ENCODE peak calls at places on chromosomes 4 and X, in nine cellular contexts. One of them, this sample, is unnamed.

GRCh38 chr4:47251363-47252135 is 212.0 kb downstream of the COMMD8 start:
- DNase-seq in heart left ventricle: no peak
- DNase-seq in HCT116: no peak
- DNase-seq in right atrium auricular region: no peak
- DNase-seq in H9: peak; percentile 32
- DNase-seq in OCI-LY7: no peak
- DNase-seq in fibroblast of lung: no peak
- DNase-seq in dorsolateral prefrontal cortex: no peak
- DNase-seq in ascending aorta: no peak
- DNase-seq in this sample: no peak

GRCh38 chr4:139599594-139600374 is 43.8 kb upstream of the SETD7 start:
- DNase-seq in heart left ventricle: no peak
- DNase-seq in HCT116: no peak
- DNase-seq in right atrium auricular region: no peak
- DNase-seq in H9: no peak
- DNase-seq in OCI-LY7: no peak
- DNase-seq in fibroblast of lung: peak; percentile 37
- DNase-seq in dorsolateral prefrontal cortex: no peak
- DNase-seq in ascending aorta: no peak
- DNase-seq in this sample: no peak

GRCh38 chr4:52594961-52595360 is 64.1 kb downstream of the USP46 start:
- DNase-seq in heart left ventricle: no peak
- DNase-seq in HCT116: no peak
- DNase-seq in right atrium auricular region: no peak
- DNase-seq in H9: no peak
- DNase-seq in OCI-LY7: no peak
- DNase-seq in fibroblast of lung: peak; percentile 12
- DNase-seq in dorsolateral prefrontal cortex: no peak
- DNase-seq in ascending aorta: no peak
- DNase-seq in this sample: no peak

GRCh38 chr4:37073226-37073840 is 171.2 kb upstream of the NWD2 start:
- DNase-seq in heart left ventricle: no peak
- DNase-seq in HCT116: no peak
- DNase-seq in right atrium auricular region: no peak
- DNase-seq in H9: no peak
- DNase-seq in OCI-LY7: no peak
- DNase-seq in fibroblast of lung: no peak
- DNase-seq in dorsolateral prefrontal cortex: no peak
- DNase-seq in ascending aorta: no peak
- DNase-seq in this sample: no peak

GRCh38 chr4:25161599-25161960 is 1.3 kb upstream of the SEPSECS start:
- DNase-seq in heart left ventricle: no peak
- DNase-seq in HCT116: no peak
- DNase-seq in right atrium auricular region: no peak
- DNase-seq in H9: no peak
- DNase-seq in OCI-LY7: peak; percentile 39
- DNase-seq in fibroblast of lung: peak; percentile 20
- DNase-seq in dorsolateral prefrontal cortex: no peak
- DNase-seq in ascending aorta: no peak
- DNase-seq in this sample: no peak

GRCh38 chrX:138930546-138930945 is 219.0 kb upstream of the FGF13 start:
- DNase-seq in heart left ventricle: no peak
- DNase-seq in HCT116: no peak
- DNase-seq in right atrium auricular region: no peak
- DNase-seq in H9: no peak
- DNase-seq in OCI-LY7: no peak
- DNase-seq in fibroblast of lung: no peak
- DNase-seq in dorsolateral prefrontal cortex: no peak
- DNase-seq in ascending aorta: no peak
- DNase-seq in this sample: no peak

GRCh38 chr4:173591760-173592159 is 61.7 kb upstream of the HAND2 start:
- DNase-seq in heart left ventricle: no peak
- DNase-seq in HCT116: peak; percentile 1
- DNase-seq in right atrium auricular region: no peak
- DNase-seq in H9: no peak
- DNase-seq in OCI-LY7: no peak
- DNase-seq in fibroblast of lung: no peak
- DNase-seq in dorsolateral prefrontal cortex: no peak
- DNase-seq in ascending aorta: no peak
- DNase-seq in this sample: no peak

GRCh38 chrX:17174671-17175070 is 200.3 kb upstream of the NHS start:
- DNase-seq in heart left ventricle: peak; percentile 48
- DNase-seq in HCT116: no peak
- DNase-seq in right atrium auricular region: no peak
- DNase-seq in H9: no peak
- DNase-seq in OCI-LY7: no peak
- DNase-seq in fibroblast of lung: peak; percentile 20
- DNase-seq in dorsolateral prefrontal cortex: peak; percentile 83
- DNase-seq in ascending aorta: no peak
- DNase-seq in this sample: no peak

GRCh38 chr4:142818009-142818408 is 28.1 kb downstream of the INPP4B start:
- DNase-seq in heart left ventricle: no peak
- DNase-seq in HCT116: peak; percentile 57
- DNase-seq in right atrium auricular region: no peak
- DNase-seq in H9: no peak
- DNase-seq in OCI-LY7: no peak
- DNase-seq in fibroblast of lung: peak; percentile 40
- DNase-seq in dorsolateral prefrontal cortex: no peak
- DNase-seq in ascending aorta: peak; percentile 66
- DNase-seq in this sample: no peak

GRCh38 chr4:72031868-72032619 is at the start of gene NPFFR2:
- DNase-seq in heart left ventricle: peak; percentile 20
- DNase-seq in HCT116: no peak
- DNase-seq in right atrium auricular region: no peak
- DNase-seq in H9: peak; percentile 82
- DNase-seq in OCI-LY7: no peak
- DNase-seq in fibroblast of lung: no peak
- DNase-seq in dorsolateral prefrontal cortex: no peak
- DNase-seq in ascending aorta: no peak
- DNase-seq in this sample: peak; percentile 2

GRCh38 chrX:88604433-88605221 is 142.4 kb upstream of the CPXCR1 start:
- DNase-seq in heart left ventricle: no peak
- DNase-seq in HCT116: no peak
- DNase-seq in right atrium auricular region: no peak
- DNase-seq in H9: no peak
- DNase-seq in OCI-LY7: no peak
- DNase-seq in fibroblast of lung: no peak
- DNase-seq in dorsolateral prefrontal cortex: no peak
- DNase-seq in ascending aorta: no peak
- DNase-seq in this sample: no peak

GRCh38 chr4:78693777-78694456 is 82.2 kb upstream of the BMP2K start:
- DNase-seq in heart left ventricle: no peak
- DNase-seq in HCT116: no peak
- DNase-seq in right atrium auricular region: no peak
- DNase-seq in H9: no peak
- DNase-seq in OCI-LY7: no peak
- DNase-seq in fibroblast of lung: peak; percentile 16
- DNase-seq in dorsolateral prefrontal cortex: no peak
- DNase-seq in ascending aorta: no peak
- DNase-seq in this sample: no peak

GRCh38 chr4:168630445-168631187 is 133.8 kb downstream of the PALLD start:
- DNase-seq in heart left ventricle: no peak
- DNase-seq in HCT116: no peak
- DNase-seq in right atrium auricular region: no peak
- DNase-seq in H9: no peak
- DNase-seq in OCI-LY7: no peak
- DNase-seq in fibroblast of lung: peak; percentile 33
- DNase-seq in dorsolateral prefrontal cortex: no peak
- DNase-seq in ascending aorta: no peak
- DNase-seq in this sample: no peak

GRCh38 chr4:112418092-112418491 is 97.9 kb downstream of the NEUROG2 start:
- DNase-seq in heart left ventricle: no peak
- DNase-seq in HCT116: no peak
- DNase-seq in right atrium auricular region: no peak
- DNase-seq in H9: peak; percentile 74
- DNase-seq in OCI-LY7: no peak
- DNase-seq in fibroblast of lung: no peak
- DNase-seq in dorsolateral prefrontal cortex: no peak
- DNase-seq in ascending aorta: no peak
- DNase-seq in this sample: no peak

GRCh38 chr4:187128226-187128625 is 404.6 kb upstream of the FAT1 start:
- DNase-seq in heart left ventricle: no peak
- DNase-seq in HCT116: no peak
- DNase-seq in right atrium auricular region: no peak
- DNase-seq in H9: no peak
- DNase-seq in OCI-LY7: no peak
- DNase-seq in fibroblast of lung: no peak
- DNase-seq in dorsolateral prefrontal cortex: no peak
- DNase-seq in ascending aorta: no peak
- DNase-seq in this sample: no peak

GRCh38 chr4:2650276-2650675 is 105.9 kb downstream of the TNIP2 start:
- DNase-seq in heart left ventricle: no peak
- DNase-seq in HCT116: no peak
- DNase-seq in right atrium auricular region: peak; percentile 13
- DNase-seq in H9: no peak
- DNase-seq in OCI-LY7: no peak
- DNase-seq in fibroblast of lung: no peak
- DNase-seq in dorsolateral prefrontal cortex: no peak
- DNase-seq in ascending aorta: no peak
- DNase-seq in this sample: no peak

GRCh38 chr4:2647403-2648158 is 108.6 kb downstream of the TNIP2 start:
- DNase-seq in heart left ventricle: no peak
- DNase-seq in HCT116: no peak
- DNase-seq in right atrium auricular region: no peak
- DNase-seq in H9: no peak
- DNase-seq in OCI-LY7: no peak
- DNase-seq in fibroblast of lung: no peak
- DNase-seq in dorsolateral prefrontal cortex: no peak
- DNase-seq in ascending aorta: peak; percentile 49
- DNase-seq in this sample: no peak

GRCh38 chr4:2646386-2647149 is 109.6 kb downstream of the TNIP2 start:
- DNase-seq in heart left ventricle: no peak
- DNase-seq in HCT116: no peak
- DNase-seq in right atrium auricular region: no peak
- DNase-seq in H9: no peak
- DNase-seq in OCI-LY7: no peak
- DNase-seq in fibroblast of lung: no peak
- DNase-seq in dorsolateral prefrontal cortex: no peak
- DNase-seq in ascending aorta: peak; percentile 47
- DNase-seq in this sample: peak; percentile 23

GRCh38 chr4:2649604-2650114 is 106.5 kb downstream of the TNIP2 start:
- DNase-seq in heart left ventricle: no peak
- DNase-seq in HCT116: no peak
- DNase-seq in right atrium auricular region: no peak
- DNase-seq in H9: no peak
- DNase-seq in OCI-LY7: no peak
- DNase-seq in fibroblast of lung: no peak
- DNase-seq in dorsolateral prefrontal cortex: no peak
- DNase-seq in ascending aorta: no peak
- DNase-seq in this sample: no peak

DNA sequence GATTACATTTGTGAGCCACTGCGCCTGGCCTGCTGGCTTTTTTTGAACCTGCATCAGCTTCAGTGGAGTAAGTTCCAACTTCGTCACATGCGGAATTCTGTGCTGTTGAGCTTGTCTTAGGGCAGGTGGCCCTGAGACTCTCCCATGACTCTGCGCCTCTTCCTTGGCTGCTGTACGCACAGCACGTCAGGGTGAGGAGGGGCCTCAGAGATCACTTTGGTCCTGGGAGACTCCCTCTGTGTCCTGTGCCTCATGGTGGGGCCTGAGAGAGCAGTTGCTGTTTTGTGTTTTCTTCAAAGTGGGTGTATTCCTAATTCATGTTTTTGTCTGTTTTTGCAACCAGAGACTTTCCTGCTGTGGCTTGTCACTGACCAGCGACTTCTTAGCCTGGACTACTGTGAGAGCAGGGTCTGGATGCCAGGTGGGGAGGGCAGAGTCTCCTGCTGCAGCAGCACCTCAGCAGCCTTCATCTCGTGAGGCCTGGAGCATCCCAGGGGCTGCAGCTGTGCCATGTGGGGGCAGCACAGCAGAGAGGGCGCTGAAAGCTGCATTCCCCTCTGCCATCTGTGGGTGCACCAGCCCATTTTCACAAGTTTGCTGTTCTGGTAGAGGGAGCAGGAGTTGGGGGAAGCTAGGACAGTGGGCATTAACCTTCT is 107.8 kb downstream of the TNIP2 start:
- DNase-seq in heart left ventricle: no peak
- DNase-seq in HCT116: no peak
- DNase-seq in right atrium auricular region: no peak
- DNase-seq in H9: no peak
- DNase-seq in OCI-LY7: no peak
- DNase-seq in fibroblast of lung: no peak
- DNase-seq in dorsolateral prefrontal cortex: no peak
- DNase-seq in ascending aorta: peak; percentile 42
- DNase-seq in this sample: no peak
- H3K27ac ChIP-seq in heart left ventricle: no peak overlapping the region
- H3K27ac ChIP-seq in HCT116: no peak overlapping the region
- H3K27ac ChIP-seq in right atrium auricular region: no peak overlapping the region
- H3K27ac ChIP-seq in H9: no peak overlapping the region
- H3K27ac ChIP-seq in OCI-LY7: no peak overlapping the region
- H3K27ac ChIP-seq in fibroblast of lung: no peak overlapping the region
- H3K27ac ChIP-seq in dorsolateral prefrontal cortex: no peak overlapping the region
- H3K27ac ChIP-seq in ascending aorta: no peak overlapping the region
- H3K27ac ChIP-seq in this sample: no peak overlapping the region

GRCh38 chr4:123874044-123874443 is 477.4 kb downstream of the SPRY1 start:
- DNase-seq in heart left ventricle: no peak
- DNase-seq in HCT116: no peak
- DNase-seq in right atrium auricular region: no peak
- DNase-seq in H9: no peak
- DNase-seq in OCI-LY7: no peak
- DNase-seq in fibroblast of lung: no peak
- DNase-seq in dorsolateral prefrontal cortex: no peak
- DNase-seq in ascending aorta: no peak
- DNase-seq in this sample: no peak
- TF ChIP-seq CTCF in heart left ventricle: no peak
- TF ChIP-seq CTCF in HCT116: no peak
- TF ChIP-seq CTCF in right atrium auricular region: no peak
- TF ChIP-seq CTCF in H9: no peak
- TF ChIP-seq CTCF in OCI-LY7: no peak
- TF ChIP-seq CTCF in fibroblast of lung: no peak
- TF ChIP-seq CTCF in dorsolateral prefrontal cortex: no peak
- TF ChIP-seq CTCF in ascending aorta: no peak
- TF ChIP-seq CTCF in this sample: no peak

GRCh38 chrX:153926594-153926862 is 464 bp upstream of the ARHGAP4 start:
- DNase-seq in heart left ventricle: no peak
- DNase-seq in HCT116: no peak
- DNase-seq in right atrium auricular region: no peak
- DNase-seq in H9: no peak
- DNase-seq in OCI-LY7: no peak
- DNase-seq in fibroblast of lung: no peak
- DNase-seq in dorsolateral prefrontal cortex: no peak
- DNase-seq in ascending aorta: no peak
- DNase-seq in this sample: no peak
- H3K27ac ChIP-seq in heart left ventricle: peak overlapping the region; percentile 98
- H3K27ac ChIP-seq in HCT116: peak overlapping the region; percentile 99
- H3K27ac ChIP-seq in right atrium auricular region: peak overlapping the region; percentile 90
- H3K27ac ChIP-seq in H9: no peak overlapping the region
- H3K27ac ChIP-seq in OCI-LY7: peak overlapping the region; percentile 100
- H3K27ac ChIP-seq in fibroblast of lung: no peak overlapping the region
- H3K27ac ChIP-seq in dorsolateral prefrontal cortex: no peak overlapping the region
- H3K27ac ChIP-seq in ascending aorta: peak overlapping the region; percentile 97
- H3K27ac ChIP-seq in this sample: peak overlapping the region; percentile 1

DNA sequence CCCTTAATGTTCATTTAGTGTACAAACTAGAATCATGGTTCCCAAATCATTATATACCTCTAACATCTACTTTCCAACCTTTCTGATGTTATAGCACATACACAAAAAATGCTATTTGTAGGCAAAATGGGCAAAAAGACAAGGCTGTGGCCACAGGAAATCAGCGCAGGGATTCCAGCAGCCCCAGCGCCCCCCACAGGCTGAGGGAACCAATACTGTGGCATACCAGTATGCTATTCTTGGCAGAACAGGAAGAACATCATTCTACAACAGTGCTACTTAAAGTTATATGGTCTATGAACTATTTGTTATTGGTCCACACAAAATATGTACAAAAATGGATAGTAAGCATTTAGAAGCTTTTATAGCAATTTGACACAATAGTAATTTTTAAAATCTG is 25.3 kb downstream of the STEEP1 start:
- DNase-seq in heart left ventricle: no peak
- DNase-seq in HCT116: no peak
- DNase-seq in right atrium auricular region: no peak
- DNase-seq in H9: no peak
- DNase-seq in OCI-LY7: peak; percentile 11
- DNase-seq in fibroblast of lung: no peak
- DNase-seq in dorsolateral prefrontal cortex: no peak
- DNase-seq in ascending aorta: no peak
- DNase-seq in this sample: no peak
- TF ChIP-seq CTCF in heart left ventricle: no peak
- TF ChIP-seq CTCF in HCT116: no peak
- TF ChIP-seq CTCF in right atrium auricular region: no peak
- TF ChIP-seq CTCF in H9: peak; percentile 50
- TF ChIP-seq CTCF in OCI-LY7: peak; percentile 66
- TF ChIP-seq CTCF in fibroblast of lung: no peak
- TF ChIP-seq CTCF in dorsolateral prefrontal cortex: no peak
- TF ChIP-seq CTCF in ascending aorta: no peak
- TF ChIP-seq CTCF in this sample: no peak

This sample was measured in pancreas.